ENCODE peak calls at places on chromosomes 3 and 15, in eight cellular contexts. I is MM.1S, P is tibial artery, W is heart right ventricle, K is GM13977, U is epithelial cell of esophagus, G is glutamatergic neuron, V is adrenal gland. J is an unnamed sample.

GRCh38 chr3:55434789-55435188 is 52.3 kb downstream of the WNT5A start:
- DNase-seq in I (peak), P (no peak), W (no peak), K (peak), U (peak), G (no peak), V (peak), J (peak)

GRCh38 chr15:85024509-85025336 is 43.1 kb downstream of the PDE8A start:
- DNase-seq in I (no peak), P (no peak), W (no peak), K (peak), U (peak), G (no peak), V (peak), J (peak)

GRCh38 chr3:55180161-55180560 is 252.3 kb upstream of the LRTM1 start:
- DNase-seq in I (no peak), P (no peak), W (no peak), K (no peak), U (no peak), G (no peak), V (no peak), J (no peak)

GRCh38 chr3:99586680-99587079 is 51.7 kb upstream of the COL8A1 start:
- DNase-seq in I (no peak), P (no peak), W (no peak), K (no peak), U (peak), G (no peak), V (no peak), J (no peak)

GRCh38 chr15:70274908-70275307 is 177.2 kb upstream of the TLE3 start:
- DNase-seq in I (no peak), P (no peak), W (no peak), K (no peak), U (no peak), G (no peak), V (no peak), J (no peak)

GRCh38 chr3:192372627-192373026 is 354.7 kb downstream of the FGF12 start:
- DNase-seq in I (no peak), P (no peak), W (no peak), K (no peak), U (no peak), G (peak), V (peak), J (no peak)

GRCh38 chr15:96867992-96868391 is 537.5 kb downstream of the NR2F2 start:
- DNase-seq in I (no peak), P (no peak), W (no peak), K (no peak), U (no peak), G (no peak), V (no peak), J (no peak)

GRCh38 chr3:165682734-165683133 is 154.5 kb downstream of the BCHE start:
- DNase-seq in I (no peak), P (no peak), W (no peak), K (no peak), U (no peak), G (no peak), V (no peak), J (no peak)

GRCh38 chr15:75029378-75030022 is 6.1 kb downstream of the PPCDC start:
- DNase-seq in I (peak), P (peak), W (peak), K (peak), U (peak), G (peak), V (peak), J (peak)

GRCh38 chr3:15859507-15860013 is 61.8 kb upstream of the ANKRD28 start:
- DNase-seq in I (peak), P (peak), W (peak), K (peak), U (peak), G (peak), V (peak), J (peak)

GRCh38 chr3:197882580-197882979 is 67.4 kb upstream of the RPL35A start:
- DNase-seq in I (no peak), P (no peak), W (no peak), K (no peak), U (no peak), G (no peak), V (no peak), J (no peak)

GRCh38 chr3:128068156-128068620 is 16.0 kb downstream of the SEC61A1 start:
- DNase-seq in I (peak), P (no peak), W (no peak), K (peak), U (peak), G (no peak), V (no peak), J (peak)

GRCh38 chr15:64997911-64998310 is 8.2 kb upstream of the SPG21 start:
- DNase-seq in I (no peak), P (no peak), W (no peak), K (no peak), U (no peak), G (no peak), V (no peak), J (no peak)

GRCh38 chr3:122940628-122941086 is 86.9 kb downstream of the SEMA5B start:
- DNase-seq in I (no peak), P (no peak), W (no peak), K (no peak), U (no peak), G (no peak), V (no peak), J (no peak)

GRCh38 chr3:111326144-111326995 is 215.6 kb upstream of the CD96 start:
- DNase-seq in I (peak), P (no peak), W (no peak), K (no peak), U (no peak), G (no peak), V (no peak), J (no peak)

GRCh38 chr3:184513276-184514150 is 48.1 kb upstream of the EPHB3 start:
- DNase-seq in I (peak), P (peak), W (peak), K (peak), U (peak), G (peak), V (peak), J (peak)

GRCh38 chr15:73633991-73634495 is 854 bp upstream of the NPTN start:
- DNase-seq in I (no peak), P (no peak), W (no peak), K (no peak), U (peak), G (no peak), V (no peak), J (no peak)

GRCh38 chr3:154334973-154335420 is 10.7 kb upstream of the DHX36 start:
- DNase-seq in I (peak), P (no peak), W (no peak), K (peak), U (peak), G (no peak), V (no peak), J (peak)

GRCh38 chr3:113946831-113947230 is 982 bp upstream of the ZDHHC23 start:
- DNase-seq in I (no peak), P (no peak), W (no peak), K (no peak), U (no peak), G (no peak), V (no peak), J (no peak)

GRCh38 chr3:46907960-46908293 is 30.4 kb downstream of the PTH1R start:
- DNase-seq in I (no peak), P (no peak), W (no peak), K (no peak), U (no peak), G (no peak), V (no peak), J (no peak)
- TF ChIP-seq CTCF in I (no peak), P (no peak), W (no peak), K (no peak), U (no peak), G (no peak), V (no peak), J (no peak)

DNA sequence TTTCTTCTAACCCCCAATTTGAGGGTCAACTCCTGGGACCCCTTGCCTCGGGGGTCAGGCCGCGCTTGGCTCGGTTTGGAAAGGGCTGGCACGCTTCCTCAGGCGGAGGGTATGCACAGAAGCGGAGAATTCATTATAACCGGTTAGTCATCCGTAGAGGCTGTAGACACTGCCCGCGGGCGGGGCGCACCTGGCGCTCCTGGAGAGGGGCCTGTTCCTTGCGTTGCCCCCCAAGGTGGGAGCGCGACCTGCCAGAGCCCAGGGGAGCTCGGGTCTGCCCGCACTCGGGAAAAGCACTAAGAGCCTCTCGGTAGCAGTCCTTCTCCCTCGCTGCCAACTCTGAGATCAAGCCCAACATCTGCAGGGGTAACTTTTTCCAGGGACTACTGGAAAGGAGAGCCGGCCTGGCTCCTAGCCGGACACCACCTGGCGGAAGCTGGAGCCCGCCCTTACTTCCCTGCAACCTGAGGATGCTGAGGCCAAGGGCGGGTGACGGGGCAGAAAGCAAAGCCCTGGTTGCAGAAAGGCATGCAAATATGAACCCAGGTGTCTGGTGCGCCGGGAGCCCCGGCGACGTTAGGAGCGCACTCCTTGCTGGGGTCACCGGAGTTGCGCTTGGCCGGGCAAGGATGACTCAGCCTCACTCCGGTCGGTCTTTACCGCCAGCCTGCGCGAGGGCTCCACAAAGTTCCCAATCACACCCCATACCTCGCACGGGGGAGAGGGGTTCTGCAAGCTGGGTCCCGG is 1.5 kb upstream of the CACNA2D3 start:
- DNase-seq in I (peak), P (no peak), W (no peak), K (peak), U (no peak), G (peak), V (peak), J (peak)
- TF ChIP-seq CTCF in I (no peak), P (no peak), W (no peak), K (no peak), U (no peak), G (no peak), V (no peak), J (no peak)

GRCh38 chr3:4976109-4976508 is 3.1 kb upstream of the BHLHE40 start:
- DNase-seq in I (no peak), P (peak), W (peak), K (no peak), U (peak), G (peak), V (peak), J (peak)
- TF ChIP-seq CTCF in I (peak), P (peak), W (peak), K (peak), U (peak), G (peak), V (peak), J (peak)

DNA sequence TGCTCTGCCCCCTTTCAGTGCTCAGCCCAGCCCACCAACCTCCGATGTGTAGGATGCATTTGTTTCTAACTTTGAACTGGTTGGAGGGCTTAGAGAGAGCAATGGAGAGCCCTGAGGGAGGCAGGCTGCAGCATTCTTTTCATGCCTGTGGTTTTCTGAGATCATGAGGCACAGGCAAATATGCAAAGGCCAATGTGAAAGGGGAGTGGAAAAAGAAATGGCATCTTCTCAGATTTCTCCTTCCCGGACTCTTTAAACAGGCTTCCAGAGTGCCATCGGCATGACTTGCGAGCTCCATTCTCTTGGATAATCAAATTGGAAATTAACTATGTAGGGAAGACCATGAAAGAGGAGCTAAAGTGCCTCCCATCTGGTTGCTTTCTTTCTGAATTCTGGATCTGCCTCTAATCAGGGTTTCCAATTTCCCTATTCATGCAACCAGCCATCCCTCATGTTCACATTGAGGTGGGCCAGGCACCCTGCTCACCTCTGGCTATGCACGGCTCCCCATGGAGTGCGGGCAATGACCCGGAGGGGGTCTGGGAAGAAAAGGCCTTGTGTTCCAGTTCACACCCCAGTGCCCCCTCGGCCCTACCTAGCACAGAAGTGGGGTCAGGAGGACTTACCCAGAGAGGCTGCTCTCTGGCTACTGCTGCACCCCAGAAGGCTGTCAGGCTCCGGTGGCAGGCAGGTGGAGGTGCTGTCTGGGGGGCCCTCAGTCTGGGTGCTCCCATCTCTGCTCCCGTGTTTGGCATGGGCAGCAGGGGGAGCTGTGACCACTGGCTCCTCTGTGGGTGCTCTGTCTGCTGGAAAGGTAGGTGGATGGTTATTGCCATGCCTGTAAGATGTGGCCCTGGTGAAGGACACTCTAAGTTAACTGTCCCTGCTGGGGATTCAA is 16.1 kb downstream of the AMOTL2 start:
- DNase-seq in I (peak), P (no peak), W (no peak), K (peak), U (peak), G (peak), V (no peak), J (peak)
- TF ChIP-seq CTCF in I (peak), P (no peak), W (peak), K (peak), U (peak), G (no peak), V (peak), J (peak)

GRCh38 chr3:131564812-131565211 is 62.0 kb upstream of the MRPL3 start:
- DNase-seq in I (no peak), P (no peak), W (no peak), K (no peak), U (peak), G (no peak), V (no peak), J (no peak)

DNA sequence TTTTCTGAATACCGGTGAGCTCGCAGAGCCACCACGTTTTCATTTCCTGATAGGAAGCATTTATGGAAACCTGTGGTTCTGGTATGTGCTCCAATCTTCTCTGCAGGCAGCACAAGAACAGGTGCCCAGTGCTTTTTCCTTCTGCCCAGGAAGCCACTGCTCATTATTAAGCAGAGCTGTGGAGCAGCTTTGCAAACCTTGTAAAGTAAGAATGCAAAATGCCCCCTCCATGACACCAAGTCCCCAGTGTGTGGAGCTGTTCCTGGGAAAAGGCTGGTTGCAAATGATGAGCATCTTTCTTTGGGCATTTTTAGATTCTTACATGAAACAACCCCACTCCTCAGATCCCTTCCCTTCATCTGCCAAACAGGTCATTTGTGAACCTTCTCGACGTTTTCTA is 65.7 kb upstream of the MRPL3 start:
- DNase-seq in I (no peak), P (no peak), W (no peak), K (no peak), U (no peak), G (no peak), V (no peak), J (no peak)
- TF ChIP-seq CTCF in I (no peak), P (no peak), W (no peak), K (no peak), U (no peak), G (no peak), V (no peak), J (no peak)